ENCODE peak calls at places on chromosomes 12 and 14, in six cellular contexts. One of them, this sample, is unnamed.

GRCh38 chr12:105348561-105348960 is 18.1 kb downstream of the C12orf75 start:
- DNase-seq in tibial artery: no peak
- DNase-seq in upper lobe of right lung: no peak
- DNase-seq in CD8-positive, alpha-beta T cell: no peak
- DNase-seq in mesenchymal stem cell: no peak
- DNase-seq in keratinocyte: no peak
- DNase-seq in this sample: no peak

GRCh38 chr14:93974833-93975232 is 1.5 kb downstream of the ASB2 start:
- DNase-seq in tibial artery: peak; percentile 85
- DNase-seq in upper lobe of right lung: peak; percentile 77
- DNase-seq in CD8-positive, alpha-beta T cell: no peak
- DNase-seq in mesenchymal stem cell: no peak
- DNase-seq in keratinocyte: no peak
- DNase-seq in this sample: no peak

GRCh38 chr14:50862171-50862570 is 9.7 kb upstream of the ABHD12B start:
- DNase-seq in tibial artery: no peak
- DNase-seq in upper lobe of right lung: no peak
- DNase-seq in CD8-positive, alpha-beta T cell: no peak
- DNase-seq in mesenchymal stem cell: peak; percentile 59
- DNase-seq in keratinocyte: no peak
- DNase-seq in this sample: no peak

GRCh38 chr14:70718383-70719123 is 76.8 kb downstream of the TTC9 start:
- DNase-seq in tibial artery: no peak
- DNase-seq in upper lobe of right lung: no peak
- DNase-seq in CD8-positive, alpha-beta T cell: no peak
- DNase-seq in mesenchymal stem cell: no peak
- DNase-seq in keratinocyte: peak; percentile 49
- DNase-seq in this sample: no peak

GRCh38 chr12:2299207-2299606 is 246.4 kb downstream of the CACNA1C start:
- DNase-seq in tibial artery: no peak
- DNase-seq in upper lobe of right lung: no peak
- DNase-seq in CD8-positive, alpha-beta T cell: peak; percentile 15
- DNase-seq in mesenchymal stem cell: no peak
- DNase-seq in keratinocyte: no peak
- DNase-seq in this sample: no peak

GRCh38 chr12:49301759-49302158 is 6.8 kb downstream of the PRPH start:
- DNase-seq in tibial artery: peak; percentile 3
- DNase-seq in upper lobe of right lung: peak; percentile 11
- DNase-seq in CD8-positive, alpha-beta T cell: no peak
- DNase-seq in mesenchymal stem cell: no peak
- DNase-seq in keratinocyte: no peak
- DNase-seq in this sample: peak; percentile 77

GRCh38 chr12:67434653-67435375 is 165.7 kb downstream of the CAND1 start:
- DNase-seq in tibial artery: no peak
- DNase-seq in upper lobe of right lung: no peak
- DNase-seq in CD8-positive, alpha-beta T cell: no peak
- DNase-seq in mesenchymal stem cell: peak; percentile 98
- DNase-seq in keratinocyte: no peak
- DNase-seq in this sample: no peak

GRCh38 chr12:106907846-106908245 is 47.9 kb upstream of the TMEM263 start:
- DNase-seq in tibial artery: no peak
- DNase-seq in upper lobe of right lung: no peak
- DNase-seq in CD8-positive, alpha-beta T cell: no peak
- DNase-seq in mesenchymal stem cell: no peak
- DNase-seq in keratinocyte: no peak
- DNase-seq in this sample: no peak

GRCh38 chr12:14723763-14724162 is 27.4 kb upstream of the GUCY2C start:
- DNase-seq in tibial artery: peak; percentile 70
- DNase-seq in upper lobe of right lung: no peak
- DNase-seq in CD8-positive, alpha-beta T cell: peak; percentile 38
- DNase-seq in mesenchymal stem cell: peak; percentile 52
- DNase-seq in keratinocyte: no peak
- DNase-seq in this sample: peak; percentile 66

GRCh38 chr12:32478858-32479257 is 79.5 kb downstream of the FGD4 start:
- DNase-seq in tibial artery: no peak
- DNase-seq in upper lobe of right lung: no peak
- DNase-seq in CD8-positive, alpha-beta T cell: no peak
- DNase-seq in mesenchymal stem cell: no peak
- DNase-seq in keratinocyte: no peak
- DNase-seq in this sample: no peak

GRCh38 chr14:95504135-95505029 is 12.1 kb downstream of the SYNE3 start:
- DNase-seq in tibial artery: no peak
- DNase-seq in upper lobe of right lung: no peak
- DNase-seq in CD8-positive, alpha-beta T cell: no peak
- DNase-seq in mesenchymal stem cell: no peak
- DNase-seq in keratinocyte: no peak
- DNase-seq in this sample: no peak

GRCh38 chr14:36069535-36069900 is 107.0 kb downstream of the PTCSC3 start:
- DNase-seq in tibial artery: no peak
- DNase-seq in upper lobe of right lung: no peak
- DNase-seq in CD8-positive, alpha-beta T cell: no peak
- DNase-seq in mesenchymal stem cell: peak; percentile 45
- DNase-seq in keratinocyte: peak; percentile 45
- DNase-seq in this sample: peak; percentile 66

GRCh38 chr12:1173806-1174617 is 183.0 kb downstream of the ERC1 start:
- DNase-seq in tibial artery: no peak
- DNase-seq in upper lobe of right lung: no peak
- DNase-seq in CD8-positive, alpha-beta T cell: no peak
- DNase-seq in mesenchymal stem cell: no peak
- DNase-seq in keratinocyte: no peak
- DNase-seq in this sample: no peak

GRCh38 chr12:70598467-70599194 is 38.6 kb downstream of the PTPRB start:
- DNase-seq in tibial artery: no peak
- DNase-seq in upper lobe of right lung: no peak
- DNase-seq in CD8-positive, alpha-beta T cell: no peak
- DNase-seq in mesenchymal stem cell: no peak
- DNase-seq in keratinocyte: no peak
- DNase-seq in this sample: no peak

GRCh38 chr14:81673930-81674329 is 140.3 kb upstream of the SEL1L start:
- DNase-seq in tibial artery: no peak
- DNase-seq in upper lobe of right lung: no peak
- DNase-seq in CD8-positive, alpha-beta T cell: no peak
- DNase-seq in mesenchymal stem cell: no peak
- DNase-seq in keratinocyte: no peak
- DNase-seq in this sample: no peak

GRCh38 chr12:2531371-2531770 is 263.4 kb upstream of the FKBP4 start:
- DNase-seq in tibial artery: no peak
- DNase-seq in upper lobe of right lung: no peak
- DNase-seq in CD8-positive, alpha-beta T cell: no peak
- DNase-seq in mesenchymal stem cell: peak; percentile 16
- DNase-seq in keratinocyte: no peak
- DNase-seq in this sample: peak; percentile 75

GRCh38 chr14:90483117-90483516 is 86.3 kb downstream of the CALM1 start:
- DNase-seq in tibial artery: peak; percentile 41
- DNase-seq in upper lobe of right lung: no peak
- DNase-seq in CD8-positive, alpha-beta T cell: no peak
- DNase-seq in mesenchymal stem cell: no peak
- DNase-seq in keratinocyte: no peak
- DNase-seq in this sample: no peak

GRCh38 chr12:60920841-60921495 is 1325.1 kb downstream of the SLC16A7 start:
- DNase-seq in tibial artery: no peak
- DNase-seq in upper lobe of right lung: no peak
- DNase-seq in CD8-positive, alpha-beta T cell: no peak
- DNase-seq in mesenchymal stem cell: peak; percentile 37
- DNase-seq in keratinocyte: no peak
- DNase-seq in this sample: no peak

GRCh38 chr12:95851609-95852008 is 7.1 kb upstream of the SNRPF start:
- DNase-seq in tibial artery: no peak
- DNase-seq in upper lobe of right lung: no peak
- DNase-seq in CD8-positive, alpha-beta T cell: no peak
- DNase-seq in mesenchymal stem cell: no peak
- DNase-seq in keratinocyte: no peak
- DNase-seq in this sample: no peak

GRCh38 chr12:28484157-28484556 is 293.9 kb downstream of the CCDC91 start:
- DNase-seq in tibial artery: no peak
- DNase-seq in upper lobe of right lung: no peak
- DNase-seq in CD8-positive, alpha-beta T cell: no peak
- DNase-seq in mesenchymal stem cell: no peak
- DNase-seq in keratinocyte: no peak
- DNase-seq in this sample: no peak

GRCh38 chr14:95467657-95468056 is 48.8 kb downstream of the SYNE3 start:
- DNase-seq in tibial artery: no peak
- DNase-seq in upper lobe of right lung: no peak
- DNase-seq in CD8-positive, alpha-beta T cell: no peak
- DNase-seq in mesenchymal stem cell: no peak
- DNase-seq in keratinocyte: no peak
- DNase-seq in this sample: no peak

GRCh38 chr12:58588771-58589170 is 331.5 kb downstream of the LRIG3 start:
- DNase-seq in tibial artery: no peak
- DNase-seq in upper lobe of right lung: no peak
- DNase-seq in CD8-positive, alpha-beta T cell: no peak
- DNase-seq in mesenchymal stem cell: peak; percentile 37
- DNase-seq in keratinocyte: no peak
- DNase-seq in this sample: no peak

GRCh38 chr14:95442633-95443021 is 73.8 kb downstream of the SYNE3 start:
- DNase-seq in tibial artery: peak; percentile 89
- DNase-seq in upper lobe of right lung: peak; percentile 86
- DNase-seq in CD8-positive, alpha-beta T cell: peak; percentile 66
- DNase-seq in mesenchymal stem cell: peak; percentile 80
- DNase-seq in keratinocyte: peak; percentile 38
- DNase-seq in this sample: peak; percentile 82

GRCh38 chr12:3117144-3117581 is 40.0 kb downstream of the TSPAN9 start:
- DNase-seq in tibial artery: no peak
- DNase-seq in upper lobe of right lung: no peak
- DNase-seq in CD8-positive, alpha-beta T cell: no peak
- DNase-seq in mesenchymal stem cell: peak; percentile 65
- DNase-seq in keratinocyte: no peak
- DNase-seq in this sample: no peak

GRCh38 chr12:81792666-81793065 is 33.5 kb upstream of the PPFIA2 start:
- DNase-seq in tibial artery: no peak
- DNase-seq in upper lobe of right lung: no peak
- DNase-seq in CD8-positive, alpha-beta T cell: no peak
- DNase-seq in mesenchymal stem cell: no peak
- DNase-seq in keratinocyte: no peak
- DNase-seq in this sample: no peak

GRCh38 chr14:38145142-38145541 is 62.6 kb upstream of the SSTR1 start:
- DNase-seq in tibial artery: no peak
- DNase-seq in upper lobe of right lung: no peak
- DNase-seq in CD8-positive, alpha-beta T cell: no peak
- DNase-seq in mesenchymal stem cell: no peak
- DNase-seq in keratinocyte: peak; percentile 32
- DNase-seq in this sample: no peak

GRCh38 chr14:103284574-103285467 is 49.2 kb upstream of the EIF5 start:
- DNase-seq in tibial artery: no peak
- DNase-seq in upper lobe of right lung: no peak
- DNase-seq in CD8-positive, alpha-beta T cell: no peak
- DNase-seq in mesenchymal stem cell: peak; percentile 48
- DNase-seq in keratinocyte: no peak
- DNase-seq in this sample: peak; percentile 76
- H3K4me3 ChIP-seq in tibial artery: no peak overlapping the region
- H3K4me3 ChIP-seq in upper lobe of right lung: no peak overlapping the region
- H3K4me3 ChIP-seq in CD8-positive, alpha-beta T cell: no peak overlapping the region
- H3K4me3 ChIP-seq in mesenchymal stem cell: no peak overlapping the region
- H3K4me3 ChIP-seq in keratinocyte: no peak overlapping the region
- H3K4me3 ChIP-seq in this sample: no peak overlapping the region

GRCh38 chr14:100076133-100076532 is 10.9 kb downstream of the EVL start:
- DNase-seq in tibial artery: no peak
- DNase-seq in upper lobe of right lung: peak; percentile 74
- DNase-seq in CD8-positive, alpha-beta T cell: no peak
- DNase-seq in mesenchymal stem cell: peak; percentile 65
- DNase-seq in keratinocyte: no peak
- DNase-seq in this sample: peak; percentile 94

GRCh38 chr14:100076630-100077029 is 11.4 kb downstream of the EVL start:
- DNase-seq in tibial artery: peak; percentile 71
- DNase-seq in upper lobe of right lung: peak; percentile 74
- DNase-seq in CD8-positive, alpha-beta T cell: no peak
- DNase-seq in mesenchymal stem cell: peak; percentile 80
- DNase-seq in keratinocyte: no peak
- DNase-seq in this sample: no peak

GRCh38 chr14:100072783-100073346 is 7.6 kb downstream of the EVL start:
- DNase-seq in tibial artery: no peak
- DNase-seq in upper lobe of right lung: peak; percentile 84
- DNase-seq in CD8-positive, alpha-beta T cell: no peak
- DNase-seq in mesenchymal stem cell: no peak
- DNase-seq in keratinocyte: no peak
- DNase-seq in this sample: no peak

GRCh38 chr14:100077441-100077840 is 12.2 kb downstream of the EVL start:
- DNase-seq in tibial artery: no peak
- DNase-seq in upper lobe of right lung: no peak
- DNase-seq in CD8-positive, alpha-beta T cell: no peak
- DNase-seq in mesenchymal stem cell: no peak
- DNase-seq in keratinocyte: no peak
- DNase-seq in this sample: no peak

GRCh38 chr14:100074431-100075100 is 9.3 kb downstream of the EVL start:
- DNase-seq in tibial artery: no peak
- DNase-seq in upper lobe of right lung: no peak
- DNase-seq in CD8-positive, alpha-beta T cell: no peak
- DNase-seq in mesenchymal stem cell: no peak
- DNase-seq in keratinocyte: no peak
- DNase-seq in this sample: no peak
- H3K4me1 ChIP-seq in tibial artery: no peaks in the 10 kb centered on the region
- H3K4me1 ChIP-seq in upper lobe of right lung: peaks cover 69% of the 10 kb centered on the region
- H3K4me1 ChIP-seq in CD8-positive, alpha-beta T cell: peaks cover 95% of the 10 kb centered on the region
- H3K4me1 ChIP-seq in mesenchymal stem cell: peaks cover 13% of the 10 kb centered on the region
- H3K4me1 ChIP-seq in keratinocyte: peaks cover 11% of the 10 kb centered on the region
- H3K4me1 ChIP-seq in this sample: peaks cover 3% of the 10 kb centered on the region

GRCh38 chr14:97976861-97977260 is 1179.7 kb downstream of the VRK1 start:
- DNase-seq in tibial artery: no peak
- DNase-seq in upper lobe of right lung: no peak
- DNase-seq in CD8-positive, alpha-beta T cell: peak; percentile 10
- DNase-seq in mesenchymal stem cell: no peak
- DNase-seq in keratinocyte: no peak
- DNase-seq in this sample: no peak

GRCh38 chr14:97977711-97978261 is 1180.6 kb downstream of the VRK1 start:
- DNase-seq in tibial artery: peak; percentile 91
- DNase-seq in upper lobe of right lung: peak; percentile 91
- DNase-seq in CD8-positive, alpha-beta T cell: peak; percentile 78
- DNase-seq in mesenchymal stem cell: no peak
- DNase-seq in keratinocyte: peak; percentile 38
- DNase-seq in this sample: no peak

GRCh38 chr14:97975960-97976359 is 1178.8 kb downstream of the VRK1 start:
- DNase-seq in tibial artery: no peak
- DNase-seq in upper lobe of right lung: no peak
- DNase-seq in CD8-positive, alpha-beta T cell: peak; percentile 11
- DNase-seq in mesenchymal stem cell: no peak
- DNase-seq in keratinocyte: no peak
- DNase-seq in this sample: no peak

DNA sequence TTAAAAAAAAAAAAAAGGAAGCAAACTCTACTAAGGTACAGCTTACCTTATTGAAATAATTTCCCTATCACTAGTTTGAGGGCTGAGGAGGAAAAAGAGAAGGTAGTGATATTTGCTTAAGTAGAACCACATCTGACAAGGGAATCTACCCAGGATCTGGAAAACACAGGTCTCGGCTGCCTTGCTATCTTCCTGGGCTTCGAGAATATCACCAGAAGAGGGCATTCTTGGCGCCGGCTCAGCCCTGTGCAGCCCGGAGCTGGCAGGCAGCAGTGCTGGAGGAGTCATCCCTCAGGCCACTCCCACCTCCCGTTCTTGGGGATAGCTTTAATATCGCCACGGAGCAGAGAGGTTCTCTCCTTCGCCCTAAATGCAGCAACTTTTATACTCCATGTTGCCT is 1181.2 kb downstream of the VRK1 start:
- DNase-seq in tibial artery: peak; percentile 88
- DNase-seq in upper lobe of right lung: peak; percentile 85
- DNase-seq in CD8-positive, alpha-beta T cell: peak; percentile 68
- DNase-seq in mesenchymal stem cell: no peak
- DNase-seq in keratinocyte: peak; percentile 41
- DNase-seq in this sample: peak; percentile 83
- H3K4me3 ChIP-seq in tibial artery: peak overlapping the region; percentile 53
- H3K4me3 ChIP-seq in upper lobe of right lung: peak overlapping the region; percentile 46
- H3K4me3 ChIP-seq in CD8-positive, alpha-beta T cell: peak overlapping the region; percentile 75
- H3K4me3 ChIP-seq in mesenchymal stem cell: no peak overlapping the region
- H3K4me3 ChIP-seq in keratinocyte: no peak overlapping the region
- H3K4me3 ChIP-seq in this sample: no peak overlapping the region

GRCh38 chr12:56634242-56634836 is 4.2 kb upstream of the BAZ2A start:
- DNase-seq in tibial artery: peak; percentile 87
- DNase-seq in upper lobe of right lung: peak; percentile 86
- DNase-seq in CD8-positive, alpha-beta T cell: no peak
- DNase-seq in mesenchymal stem cell: peak; percentile 40
- DNase-seq in keratinocyte: no peak
- DNase-seq in this sample: peak; percentile 87
- H3K4me1 ChIP-seq in tibial artery: no peaks in the 10 kb centered on the region
- H3K4me1 ChIP-seq in upper lobe of right lung: peaks cover 51% of the 10 kb centered on the region
- H3K4me1 ChIP-seq in CD8-positive, alpha-beta T cell: peaks cover 58% of the 10 kb centered on the region
- H3K4me1 ChIP-seq in mesenchymal stem cell: peaks cover 27% of the 10 kb centered on the region
- H3K4me1 ChIP-seq in keratinocyte: peaks cover 51% of the 10 kb centered on the region
- H3K4me1 ChIP-seq in this sample: peaks cover 17% of the 10 kb centered on the region